ENCODE peak calls at places on chromosomes 6 and 20, in eight cellular contexts. O is progenitor cell of endocrine pancreas; V is astrocyte of the spinal cord; L is CD4-positive, alpha-beta T cell; B is psoas muscle; S is endothelial cell; X is fibroblast of the aortic adventitia; P is MCF 10A. T is an unnamed sample.

GRCh38 chr6:40962241-40962640 is 76.8 kb downstream of the UNC5CL start:
- DNase-seq in O (no peak), V (peak), L (no peak), B (no peak), S (no peak), X (peak), P (peak), T (no peak)

GRCh38 chr6:169362501-169363121 is 109.0 kb upstream of the THBS2 start:
- DNase-seq in O (no peak), V (no peak), L (no peak), B (no peak), S (no peak), X (no peak), P (no peak), T (no peak)

GRCh38 chr6:139253656-139254055 is 38.1 kb downstream of the TXLNB start:
- DNase-seq in O (no peak), V (no peak), L (no peak), B (no peak), S (no peak), X (peak), P (no peak), T (no peak)

GRCh38 chr6:155195903-155196302 is 67.9 kb upstream of the CLDN20 start:
- DNase-seq in O (no peak), V (no peak), L (no peak), B (no peak), S (no peak), X (no peak), P (no peak), T (no peak)

GRCh38 chr20:34773726-34774125 is 51.7 kb downstream of the NCOA6 start:
- DNase-seq in O (no peak), V (no peak), L (no peak), B (no peak), S (no peak), X (no peak), P (no peak), T (no peak)

GRCh38 chr20:4571759-4572531 is 149.8 kb upstream of the PRND start:
- DNase-seq in O (no peak), V (peak), L (no peak), B (no peak), S (no peak), X (peak), P (no peak), T (no peak)

GRCh38 chr6:44667226-44667625 is 279.7 kb downstream of the CDC5L start:
- DNase-seq in O (no peak), V (peak), L (no peak), B (no peak), S (no peak), X (peak), P (peak), T (no peak)

GRCh38 chr6:135577059-135577538 is 79.6 kb upstream of the AHI1 start:
- DNase-seq in O (no peak), V (no peak), L (no peak), B (no peak), S (no peak), X (no peak), P (no peak), T (no peak)

GRCh38 chr20:5180421-5180820 is 53.6 kb downstream of the CDS2 start:
- DNase-seq in O (no peak), V (no peak), L (no peak), B (no peak), S (no peak), X (no peak), P (no peak), T (no peak)

GRCh38 chr6:122789862-122790739 is 1.0 kb downstream of the SMPDL3A start:
- DNase-seq in O (no peak), V (peak), L (no peak), B (peak), S (no peak), X (peak), P (peak), T (no peak)

GRCh38 chr6:161613711-161614110 is 339.9 kb upstream of the AGPAT4 start:
- DNase-seq in O (no peak), V (no peak), L (no peak), B (no peak), S (no peak), X (no peak), P (no peak), T (no peak)

GRCh38 chr6:8082954-8083858 is 19.0 kb upstream of the BLOC1S5 start:
- DNase-seq in O (no peak), V (peak), L (no peak), B (no peak), S (no peak), X (peak), P (peak), T (no peak)

GRCh38 chr6:13924146-13924948 is 405 bp upstream of the RNF182 start:
- DNase-seq in O (peak), V (peak), L (peak), B (peak), S (peak), X (peak), P (peak), T (peak)

GRCh38 chr20:1946762-1947534 is 46.9 kb downstream of the PDYN start:
- DNase-seq in O (peak), V (no peak), L (no peak), B (peak), S (peak), X (peak), P (no peak), T (no peak)

GRCh38 chr6:158631678-158632537 is 12.6 kb downstream of the DYNLT1 start:
- DNase-seq in O (no peak), V (peak), L (no peak), B (peak), S (no peak), X (peak), P (peak), T (no peak)

GRCh38 chr6:82030301-82030700 is 217.2 kb downstream of the IBTK start:
- DNase-seq in O (no peak), V (no peak), L (no peak), B (no peak), S (no peak), X (no peak), P (peak), T (no peak)

GRCh38 chr6:118313762-118314161 is 234.3 kb upstream of the PLN start:
- DNase-seq in O (no peak), V (no peak), L (no peak), B (no peak), S (no peak), X (no peak), P (no peak), T (no peak)

GRCh38 chr6:33521790-33522091 is 58.3 kb downstream of the BAK1 start:
- DNase-seq in O (no peak), V (no peak), L (no peak), B (no peak), S (no peak), X (no peak), P (no peak), T (no peak)

GRCh38 chr6:25882066-25882496 is 8.0 kb upstream of the SLC17A3 start:
- DNase-seq in O (peak), V (no peak), L (peak), B (no peak), S (peak), X (no peak), P (no peak), T (peak)

GRCh38 chr6:132122871-132123270 is 171.7 kb upstream of the CCN2 start:
- DNase-seq in O (no peak), V (peak), L (no peak), B (no peak), S (no peak), X (no peak), P (no peak), T (no peak)

GRCh38 chr6:63897952-63898351 is 262.4 kb downstream of the PHF3 start:
- DNase-seq in O (no peak), V (no peak), L (no peak), B (no peak), S (no peak), X (peak), P (no peak), T (no peak)

GRCh38 chr6:142819603-142820335 is 125.2 kb downstream of the HIVEP2 start:
- DNase-seq in O (no peak), V (peak), L (peak), B (no peak), S (no peak), X (peak), P (peak), T (no peak)

DNA sequence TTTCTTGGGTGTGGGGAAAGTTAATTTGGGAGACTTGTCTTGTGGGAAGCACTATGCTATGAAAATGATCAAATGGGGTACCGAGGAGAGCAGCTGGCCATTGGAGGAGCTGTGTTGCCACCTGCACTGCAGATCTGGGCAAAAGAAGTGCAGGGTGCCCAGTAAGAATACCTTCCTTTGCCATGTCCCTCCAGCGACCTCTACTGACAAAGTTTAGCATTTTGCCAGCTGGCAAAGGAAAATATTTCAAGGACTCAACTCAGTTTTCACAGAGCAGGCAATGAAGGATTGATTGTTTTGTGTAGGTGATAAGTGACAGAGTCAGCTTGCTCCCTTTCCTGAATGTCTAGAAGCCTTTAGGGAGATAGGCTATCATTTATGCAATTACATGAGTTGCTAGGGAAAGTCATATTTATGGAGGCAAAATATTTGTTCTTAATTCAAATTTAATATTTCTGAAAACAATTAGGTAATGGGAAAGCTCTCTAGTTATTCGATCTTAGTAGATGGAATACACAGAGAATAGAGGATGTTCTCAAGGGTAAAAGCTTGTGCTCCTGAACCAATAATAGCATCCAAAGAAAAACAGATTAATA is 118.4 kb downstream of the FARS2 start:
- DNase-seq in O (no peak), V (peak), L (no peak), B (no peak), S (peak), X (peak), P (peak), T (no peak)
- TF ChIP-seq CTCF in O (peak), V (peak), L (no peak), B (peak), S (peak), X (peak), P (peak), T (no peak)

GRCh38 chr6:114108119-114109002 is 137.4 kb upstream of the HDAC2 start:
- DNase-seq in O (peak), V (peak), L (no peak), B (peak), S (peak), X (peak), P (peak), T (no peak)
- TF ChIP-seq CTCF in O (peak), V (peak), L (no peak), B (peak), S (peak), X (peak), P (peak), T (no peak)

GRCh38 chr6:108999428-108999827 is 95.2 kb downstream of the SESN1 start:
- DNase-seq in O (no peak), V (no peak), L (no peak), B (no peak), S (no peak), X (no peak), P (no peak), T (no peak)

GRCh38 chr6:109000289-109000688 is 94.4 kb downstream of the SESN1 start:
- DNase-seq in O (no peak), V (no peak), L (no peak), B (no peak), S (no peak), X (no peak), P (peak), T (no peak)

GRCh38 chr6:109002882-109003281 is 91.8 kb downstream of the SESN1 start:
- DNase-seq in O (no peak), V (no peak), L (no peak), B (no peak), S (no peak), X (no peak), P (no peak), T (no peak)

GRCh38 chr6:109002100-109002697 is 92.4 kb downstream of the SESN1 start:
- DNase-seq in O (no peak), V (no peak), L (no peak), B (no peak), S (no peak), X (peak), P (peak), T (no peak)

DNA sequence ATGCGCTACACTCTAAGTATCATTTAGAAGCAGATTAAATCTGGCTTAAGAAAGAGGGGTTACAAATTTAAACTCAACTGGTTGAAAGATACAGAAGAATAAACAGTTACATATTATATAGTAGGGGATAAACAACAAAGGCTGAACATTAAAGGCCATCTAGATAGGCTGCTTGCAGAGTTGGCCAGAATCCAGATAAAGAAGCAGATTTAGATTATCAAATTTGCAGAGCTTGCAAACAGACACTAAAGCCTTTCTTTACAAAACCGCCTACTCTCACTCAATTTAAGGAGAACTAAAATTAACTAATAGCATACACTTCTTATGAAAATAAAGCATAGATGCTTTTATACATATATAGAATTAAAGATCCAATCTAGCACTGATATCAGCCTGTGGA is 93.1 kb downstream of the SESN1 start:
- DNase-seq in O (no peak), V (no peak), L (no peak), B (no peak), S (no peak), X (peak), P (no peak), T (no peak)
- TF ChIP-seq CTCF in O (no peak), V (no peak), L (no peak), B (no peak), S (no peak), X (no peak), P (no peak), T (no peak)

GRCh38 chr6:110877154-110877564 is 2.6 kb downstream of the AMD1 start:
- DNase-seq in O (no peak), V (peak), L (no peak), B (no peak), S (no peak), X (peak), P (no peak), T (no peak)

GRCh38 chr6:110876170-110876773 is 1.7 kb downstream of the AMD1 start:
- DNase-seq in O (peak), V (peak), L (peak), B (peak), S (peak), X (peak), P (peak), T (peak)

GRCh38 chr6:110877569-110877968 is 3.0 kb downstream of the AMD1 start:
- DNase-seq in O (no peak), V (no peak), L (no peak), B (no peak), S (no peak), X (no peak), P (no peak), T (no peak)

GRCh38 chr6:110880651-110881050 is 6.1 kb downstream of the AMD1 start:
- DNase-seq in O (no peak), V (no peak), L (no peak), B (no peak), S (no peak), X (no peak), P (no peak), T (no peak)

DNA sequence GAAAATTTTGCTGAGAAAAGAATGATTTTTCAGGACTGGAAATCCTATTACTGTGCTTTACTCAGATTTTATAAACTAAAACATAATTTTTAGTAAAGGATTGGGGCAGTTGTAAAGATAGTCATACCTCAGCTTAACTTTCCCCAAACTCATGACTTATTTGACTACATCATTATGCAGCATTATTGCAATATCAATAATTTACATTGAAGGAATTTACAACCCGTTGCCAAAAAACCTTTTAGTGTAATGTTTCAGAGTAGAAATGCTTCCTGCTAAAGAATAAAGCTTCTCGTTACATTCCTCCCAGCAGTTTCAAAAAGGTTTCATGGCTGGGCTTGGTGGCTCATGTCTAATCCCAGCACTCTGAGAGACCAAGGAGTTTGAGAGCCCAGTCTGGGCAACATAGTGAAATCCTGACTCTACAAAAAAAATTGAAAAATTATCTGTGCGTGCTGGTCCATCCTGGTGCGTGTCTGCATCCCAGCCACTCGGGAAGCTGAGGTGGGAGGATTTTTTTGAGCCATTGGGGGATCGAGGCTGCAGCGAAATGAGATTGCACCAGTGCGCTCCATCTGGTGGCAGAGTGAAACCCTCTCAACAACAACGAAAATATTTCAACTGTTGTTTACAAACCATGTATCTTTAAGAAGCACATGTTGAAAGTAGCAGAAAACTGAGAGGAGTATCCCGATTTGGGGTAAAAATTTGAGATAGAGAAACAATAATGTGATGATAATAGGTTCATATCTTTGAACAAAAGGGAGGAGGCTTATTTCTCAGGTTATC is 4.4 kb downstream of the AMD1 start:
- DNase-seq in O (no peak), V (peak), L (no peak), B (no peak), S (peak), X (peak), P (peak), T (no peak)
- TF ChIP-seq CTCF in O (peak), V (peak), L (peak), B (peak), S (peak), X (peak), P (peak), T (no peak)

DNA sequence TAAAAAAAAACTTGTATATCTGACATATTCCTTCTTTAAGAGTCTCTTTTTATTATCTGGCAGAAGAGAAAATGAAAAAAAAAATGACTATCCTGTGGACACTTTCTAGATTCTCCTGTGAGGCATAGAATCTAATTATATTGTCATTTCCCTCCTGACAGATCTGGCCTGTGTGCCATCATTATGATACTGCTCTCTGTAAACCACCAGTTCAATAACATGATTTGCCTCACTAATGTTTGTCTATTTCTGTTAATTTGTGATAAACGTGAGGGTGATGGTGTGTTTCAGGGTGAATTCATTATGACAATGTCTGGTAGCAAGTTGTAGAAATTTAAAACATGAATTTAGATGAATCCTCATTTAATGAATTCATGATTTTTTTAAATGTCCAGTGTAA is 844.5 kb upstream of the ADGRB3 start:
- DNase-seq in O (no peak), V (no peak), L (no peak), B (no peak), S (no peak), X (no peak), P (no peak), T (no peak)
- TF ChIP-seq CTCF in O (no peak), V (no peak), L (no peak), B (no peak), S (no peak), X (no peak), P (no peak), T (no peak)

GRCh38 chr20:18380908-18381529 is 85.8 kb downstream of the DZANK1 start:
- DNase-seq in O (no peak), V (no peak), L (no peak), B (no peak), S (no peak), X (no peak), P (no peak), T (no peak)
- TF ChIP-seq CTCF in O (peak), V (no peak), L (no peak), B (no peak), S (no peak), X (no peak), P (no peak), T (no peak)

GRCh38 chr20:59706106-59706693 is 101.9 kb downstream of the PHACTR3 start:
- DNase-seq in O (no peak), V (no peak), L (no peak), B (no peak), S (no peak), X (no peak), P (no peak), T (no peak)

GRCh38 chr20:59708326-59708725 is 104.0 kb downstream of the PHACTR3 start:
- DNase-seq in O (no peak), V (no peak), L (no peak), B (no peak), S (no peak), X (no peak), P (no peak), T (no peak)

GRCh38 chr20:59709636-59710035 is 105.3 kb downstream of the PHACTR3 start:
- DNase-seq in O (no peak), V (no peak), L (no peak), B (no peak), S (no peak), X (no peak), P (no peak), T (no peak)

GRCh38 chr20:59703046-59703445 is 98.7 kb downstream of the PHACTR3 start:
- DNase-seq in O (no peak), V (no peak), L (no peak), B (no peak), S (no peak), X (no peak), P (no peak), T (no peak)

DNA sequence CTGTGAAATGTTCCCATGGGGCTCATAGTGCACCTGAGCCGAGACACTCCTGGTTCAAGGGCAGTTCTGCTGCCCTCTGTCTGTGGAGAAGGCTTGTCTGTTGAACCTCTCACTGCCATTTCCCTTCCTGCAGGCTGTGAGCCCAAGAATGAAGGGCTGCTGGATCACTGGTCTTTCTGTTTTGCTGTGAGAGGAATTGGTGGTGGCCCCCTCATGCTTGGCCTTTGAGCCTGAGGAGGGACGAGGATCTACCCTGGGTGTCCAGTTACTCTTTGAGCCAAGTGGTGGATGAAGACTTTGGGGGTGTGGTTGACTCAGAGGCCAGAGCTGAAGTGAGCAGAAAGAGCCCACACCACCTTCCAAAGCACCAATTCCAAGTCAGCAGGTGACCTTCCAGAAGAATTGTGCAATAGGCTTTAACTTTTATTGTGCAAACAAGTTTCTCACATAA is 101.3 kb downstream of the PHACTR3 start:
- DNase-seq in O (no peak), V (no peak), L (no peak), B (no peak), S (no peak), X (no peak), P (no peak), T (no peak)
- TF ChIP-seq CTCF in O (no peak), V (no peak), L (no peak), B (no peak), S (no peak), X (no peak), P (no peak), T (no peak)

GRCh38 chr20:11912664-11913415 is 4.9 kb upstream of the BTBD3 start:
- DNase-seq in O (no peak), V (no peak), L (no peak), B (no peak), S (no peak), X (no peak), P (no peak), T (no peak)
- TF ChIP-seq CTCF in O (no peak), V (no peak), L (no peak), B (no peak), S (no peak), X (no peak), P (no peak), T (no peak)